ENCODE peak calls at places on chromosomes 13 and 19, in six cellular contexts. A, N, F, Q, D and W are unnamed samples.

GRCh38 chr13:98289339-98289935 is 112.4 kb upstream of the RNF113B start:
- DNase-seq in A (no peak), N (no peak), F (no peak), Q (no peak), D (no peak), W (no peak)

GRCh38 chr19:33295621-33296472 is 6.5 kb downstream of the CEBPA start:
- DNase-seq in A (no peak), N (no peak), F (no peak), Q (no peak), D (no peak), W (no peak)

GRCh38 chr13:36571444-36571843 is 102.4 kb upstream of the SERTM1 start:
- DNase-seq in A (no peak), N (no peak), F (no peak), Q (no peak), D (no peak), W (no peak)

GRCh38 chr13:38386421-38386820 is 36.8 kb downstream of the UFM1 start:
- DNase-seq in A (no peak), N (no peak), F (no peak), Q (no peak), D (no peak), W (no peak)

GRCh38 chr19:43625918-43626579 is 6.6 kb upstream of the ZNF428 start:
- DNase-seq in A (no peak), N (no peak), F (peak; percentile 34), Q (peak; percentile 13), D (peak; percentile 24), W (no peak)

GRCh38 chr13:58160980-58161379 is 529.4 kb downstream of the PCDH17 start:
- DNase-seq in A (no peak), N (no peak), F (no peak), Q (no peak), D (no peak), W (no peak)

GRCh38 chr13:90485441-90485840 is 862.0 kb upstream of the MIR17HG start:
- DNase-seq in A (no peak), N (no peak), F (no peak), Q (no peak), D (no peak), W (no peak)

GRCh38 chr19:19040417-19040816 is 7.0 kb downstream of the ARMC6 start:
- DNase-seq in A (no peak), N (peak; percentile 38), F (no peak), Q (no peak), D (no peak), W (no peak)

GRCh38 chr19:35848486-35848885 is 3.8 kb downstream of the NPHS1 start:
- DNase-seq in A (no peak), N (no peak), F (no peak), Q (no peak), D (no peak), W (no peak)

GRCh38 chr13:36820222-36820621 is 1.2 kb downstream of the RFXAP start:
- DNase-seq in A (no peak), N (no peak), F (no peak), Q (no peak), D (no peak), W (no peak)

GRCh38 chr13:27455331-27455855 is 5.0 kb upstream of the MTIF3 start:
- DNase-seq in A (no peak), N (no peak), F (no peak), Q (no peak), D (no peak), W (no peak)

GRCh38 chr13:51746802-51747201 is 57.2 kb downstream of the DHRS12 start:
- DNase-seq in A (no peak), N (no peak), F (no peak), Q (no peak), D (no peak), W (no peak)

GRCh38 chr19:58395979-58396627 is 647 bp downstream of the RNF225 start:
- DNase-seq in A (no peak), N (no peak), F (no peak), Q (no peak), D (no peak), W (no peak)

GRCh38 chr13:45121421-45121820 is 1.1 kb downstream of the GTF2F2 start:
- DNase-seq in A (no peak), N (no peak), F (peak; percentile 16), Q (peak; percentile 15), D (no peak), W (no peak)

GRCh38 chr13:35283856-35284255 is 192.6 kb downstream of the MAB21L1 start:
- DNase-seq in A (no peak), N (no peak), F (no peak), Q (no peak), D (no peak), W (no peak)

GRCh38 chr19:48964205-48965032 is 690 bp upstream of the FTL start:
- DNase-seq in A (no peak), N (no peak), F (no peak), Q (peak; percentile 21), D (no peak), W (no peak)

GRCh38 chr19:55653651-55654322 is 1.0 kb upstream of the U2AF2 start:
- DNase-seq in A (peak; percentile 93), N (peak; percentile 95), F (peak; percentile 94), Q (peak; percentile 99), D (peak; percentile 98), W (peak; percentile 99)

GRCh38 chr19:49799798-49800376 is 13.2 kb downstream of the FUZ start:
- DNase-seq in A (no peak), N (no peak), F (no peak), Q (no peak), D (no peak), W (no peak)

GRCh38 chr19:51407631-51408131 is 9.8 kb downstream of the SIGLEC10 start:
- DNase-seq in A (no peak), N (no peak), F (peak; percentile 73), Q (peak; percentile 45), D (no peak), W (no peak)

GRCh38 chr19:7772752-7773291 is 9.8 kb downstream of the CLEC4M start:
- DNase-seq in A (no peak), N (no peak), F (no peak), Q (no peak), D (no peak), W (peak; percentile 15)

GRCh38 chr13:41544824-41545707 is 87.7 kb downstream of the RGCC start:
- DNase-seq in A (no peak), N (no peak), F (no peak), Q (no peak), D (no peak), W (no peak)

GRCh38 chr19:55042344-55042678 is 4.2 kb upstream of the GP6 start:
- DNase-seq in A (no peak), N (no peak), F (no peak), Q (no peak), D (no peak), W (no peak)

GRCh38 chr13:109836629-109837607 is 50.5 kb upstream of the IRS2 start:
- DNase-seq in A (no peak), N (no peak), F (no peak), Q (no peak), D (no peak), W (no peak)

GRCh38 chr19:40598918-40599307 is 2.3 kb upstream of the LTBP4 start:
- DNase-seq in A (no peak), N (no peak), F (no peak), Q (no peak), D (no peak), W (no peak)

GRCh38 chr13:102128216-102128800 is 273.5 kb downstream of the FGF14 start:
- DNase-seq in A (no peak), N (no peak), F (no peak), Q (no peak), D (no peak), W (no peak)

GRCh38 chr13:113638173-113638746 is 19.7 kb downstream of the ATP4B start:
- DNase-seq in A (no peak), N (peak; percentile 10), F (no peak), Q (no peak), D (no peak), W (no peak)

GRCh38 chr13:112905990-112906641 is 62.9 kb upstream of the MCF2L start:
- DNase-seq in A (no peak), N (no peak), F (no peak), Q (no peak), D (no peak), W (no peak)

GRCh38 chr13:27262546-27262945 is 8.1 kb upstream of the RASL11A start:
- DNase-seq in A (no peak), N (no peak), F (no peak), Q (no peak), D (no peak), W (no peak)

GRCh38 chr13:32284927-32285632 is 30.1 kb downstream of the ZAR1L start:
- DNase-seq in A (no peak), N (no peak), F (no peak), Q (peak; percentile 73), D (no peak), W (no peak)

GRCh38 chr19:31356587-31357314 is 7.5 kb upstream of the TSHZ3 start:
- DNase-seq in A (peak; percentile 50), N (no peak), F (peak; percentile 22), Q (peak; percentile 54), D (peak; percentile 51), W (peak; percentile 60)

GRCh38 chr13:50991624-50992610 is 82.3 kb downstream of the RNASEH2B start:
- DNase-seq in A (no peak), N (no peak), F (peak; percentile 15), Q (no peak), D (no peak), W (no peak)

GRCh38 chr13:39039033-39039432 is 777 bp downstream of the NHLRC3 start:
- DNase-seq in A (no peak), N (no peak), F (no peak), Q (no peak), D (no peak), W (no peak)

GRCh38 chr13:40478775-40479174 is 187.7 kb downstream of the FOXO1 start:
- DNase-seq in A (no peak), N (no peak), F (no peak), Q (no peak), D (no peak), W (no peak)

GRCh38 chr19:4449022-4449825 is 8.4 kb downstream of the UBXN6 start:
- DNase-seq in A (no peak), N (no peak), F (no peak), Q (no peak), D (peak; percentile 81), W (no peak)

GRCh38 chr19:49327878-49328544 is 3.0 kb upstream of the SLC6A16 start:
- DNase-seq in A (no peak), N (no peak), F (peak; percentile 48), Q (peak; percentile 16), D (no peak), W (no peak)

GRCh38 chr13:31951215-31951678 is 80.3 kb upstream of the FRY start:
- DNase-seq in A (no peak), N (peak; percentile 16), F (no peak), Q (peak; percentile 8), D (peak; percentile 59), W (no peak)